ENCODE peak calls at places on chromosomes 7 and 10, in six cellular contexts. One of them, this sample, is unnamed.

GRCh38 chr10:91191581-91191919 is 28.9 kb upstream of the PCGF5 start:
- DNase-seq in epithelial cell of esophagus: no peak
- DNase-seq in choroid plexus epithelial cell: no peak
- DNase-seq in heart left ventricle: no peak
- DNase-seq in IMR-90: no peak
- DNase-seq in colonic mucosa: no peak
- DNase-seq in this sample: no peak

GRCh38 chr7:154353385-154353784 is 301.2 kb downstream of the DPP6 start:
- DNase-seq in epithelial cell of esophagus: no peak
- DNase-seq in choroid plexus epithelial cell: no peak
- DNase-seq in heart left ventricle: no peak
- DNase-seq in IMR-90: no peak
- DNase-seq in colonic mucosa: no peak
- DNase-seq in this sample: no peak

GRCh38 chr10:100155936-100156335 is 29.9 kb downstream of the ERLIN1 start:
- DNase-seq in epithelial cell of esophagus: no peak
- DNase-seq in choroid plexus epithelial cell: no peak
- DNase-seq in heart left ventricle: no peak
- DNase-seq in IMR-90: no peak
- DNase-seq in colonic mucosa: no peak
- DNase-seq in this sample: no peak

GRCh38 chr10:120221873-120222485 is 235.0 kb upstream of the PLPP4 start:
- DNase-seq in epithelial cell of esophagus: peak; percentile 69
- DNase-seq in choroid plexus epithelial cell: peak; percentile 79
- DNase-seq in heart left ventricle: no peak
- DNase-seq in IMR-90: no peak
- DNase-seq in colonic mucosa: peak; percentile 54
- DNase-seq in this sample: peak; percentile 28

GRCh38 chr7:7802531-7802930 is 84.1 kb upstream of the RPA3 start:
- DNase-seq in epithelial cell of esophagus: no peak
- DNase-seq in choroid plexus epithelial cell: no peak
- DNase-seq in heart left ventricle: no peak
- DNase-seq in IMR-90: no peak
- DNase-seq in colonic mucosa: no peak
- DNase-seq in this sample: no peak

GRCh38 chr7:71612892-71613291 is 480.9 kb downstream of the GALNT17 start:
- DNase-seq in epithelial cell of esophagus: no peak
- DNase-seq in choroid plexus epithelial cell: peak; percentile 23
- DNase-seq in heart left ventricle: no peak
- DNase-seq in IMR-90: no peak
- DNase-seq in colonic mucosa: no peak
- DNase-seq in this sample: no peak

GRCh38 chr7:79523426-79523825 is 70.0 kb upstream of the MAGI2 start:
- DNase-seq in epithelial cell of esophagus: peak; percentile 39
- DNase-seq in choroid plexus epithelial cell: peak; percentile 82
- DNase-seq in heart left ventricle: no peak
- DNase-seq in IMR-90: peak; percentile 29
- DNase-seq in colonic mucosa: no peak
- DNase-seq in this sample: peak; percentile 21

GRCh38 chr7:34070486-34071323 is 165.4 kb downstream of the BMPER start:
- DNase-seq in epithelial cell of esophagus: no peak
- DNase-seq in choroid plexus epithelial cell: peak; percentile 73
- DNase-seq in heart left ventricle: no peak
- DNase-seq in IMR-90: peak; percentile 82
- DNase-seq in colonic mucosa: no peak
- DNase-seq in this sample: peak; percentile 71

GRCh38 chr10:8075282-8076260 is 21.1 kb downstream of the GATA3 start:
- DNase-seq in epithelial cell of esophagus: no peak
- DNase-seq in choroid plexus epithelial cell: no peak
- DNase-seq in heart left ventricle: no peak
- DNase-seq in IMR-90: no peak
- DNase-seq in colonic mucosa: no peak
- DNase-seq in this sample: peak; percentile 7

GRCh38 chr7:51591223-51591622 is 274.6 kb upstream of the COBL start:
- DNase-seq in epithelial cell of esophagus: no peak
- DNase-seq in choroid plexus epithelial cell: no peak
- DNase-seq in heart left ventricle: no peak
- DNase-seq in IMR-90: no peak
- DNase-seq in colonic mucosa: no peak
- DNase-seq in this sample: no peak

GRCh38 chr10:79171504-79171903 is 102.7 kb downstream of the ZMIZ1 start:
- DNase-seq in epithelial cell of esophagus: no peak
- DNase-seq in choroid plexus epithelial cell: no peak
- DNase-seq in heart left ventricle: no peak
- DNase-seq in IMR-90: no peak
- DNase-seq in colonic mucosa: no peak
- DNase-seq in this sample: no peak

GRCh38 chr10:69733791-69734261 is 67.9 kb upstream of the COL13A1 start:
- DNase-seq in epithelial cell of esophagus: peak; percentile 58
- DNase-seq in choroid plexus epithelial cell: peak; percentile 85
- DNase-seq in heart left ventricle: no peak
- DNase-seq in IMR-90: peak; percentile 68
- DNase-seq in colonic mucosa: peak; percentile 30
- DNase-seq in this sample: peak; percentile 58

GRCh38 chr7:152640829-152641228 is 35.1 kb downstream of the XRCC2 start:
- DNase-seq in epithelial cell of esophagus: no peak
- DNase-seq in choroid plexus epithelial cell: no peak
- DNase-seq in heart left ventricle: no peak
- DNase-seq in IMR-90: no peak
- DNase-seq in colonic mucosa: no peak
- DNase-seq in this sample: no peak

GRCh38 chr7:100087055-100087750 is 1.6 kb upstream of the COPS6 start:
- DNase-seq in epithelial cell of esophagus: peak; percentile 86
- DNase-seq in choroid plexus epithelial cell: peak; percentile 86
- DNase-seq in heart left ventricle: no peak
- DNase-seq in IMR-90: peak; percentile 99
- DNase-seq in colonic mucosa: no peak
- DNase-seq in this sample: peak; percentile 98

GRCh38 chr7:33706666-33707194 is 198.6 kb upstream of the BMPER start:
- DNase-seq in epithelial cell of esophagus: no peak
- DNase-seq in choroid plexus epithelial cell: no peak
- DNase-seq in heart left ventricle: no peak
- DNase-seq in IMR-90: no peak
- DNase-seq in colonic mucosa: no peak
- DNase-seq in this sample: no peak

GRCh38 chr7:5218564-5219360 is 28.7 kb downstream of the WIPI2 start:
- DNase-seq in epithelial cell of esophagus: no peak
- DNase-seq in choroid plexus epithelial cell: no peak
- DNase-seq in heart left ventricle: no peak
- DNase-seq in IMR-90: no peak
- DNase-seq in colonic mucosa: no peak
- DNase-seq in this sample: no peak
- H3K4me3 ChIP-seq in epithelial cell of esophagus: no peak overlapping the region
- H3K4me3 ChIP-seq in choroid plexus epithelial cell: no peak overlapping the region
- H3K4me3 ChIP-seq in heart left ventricle: no peak overlapping the region
- H3K4me3 ChIP-seq in IMR-90: no peak overlapping the region
- H3K4me3 ChIP-seq in colonic mucosa: no peak overlapping the region
- H3K4me3 ChIP-seq in this sample: no peak overlapping the region

GRCh38 chr7:112505495-112505894 is 24.7 kb downstream of the LSMEM1 start:
- DNase-seq in epithelial cell of esophagus: no peak
- DNase-seq in choroid plexus epithelial cell: peak; percentile 18
- DNase-seq in heart left ventricle: no peak
- DNase-seq in IMR-90: peak; percentile 43
- DNase-seq in colonic mucosa: no peak
- DNase-seq in this sample: no peak
- TF ChIP-seq CTCF in epithelial cell of esophagus: no peak
- TF ChIP-seq CTCF in choroid plexus epithelial cell: no peak
- TF ChIP-seq CTCF in heart left ventricle: no peak
- TF ChIP-seq CTCF in IMR-90: no peak
- TF ChIP-seq CTCF in colonic mucosa: no peak
- TF ChIP-seq CTCF in this sample: no peak

GRCh38 chr7:37831214-37831613 is 17.2 kb upstream of the NME8 start:
- DNase-seq in epithelial cell of esophagus: no peak
- DNase-seq in choroid plexus epithelial cell: no peak
- DNase-seq in heart left ventricle: no peak
- DNase-seq in IMR-90: no peak
- DNase-seq in colonic mucosa: no peak
- DNase-seq in this sample: no peak

GRCh38 chr7:37832194-37832593 is 16.2 kb upstream of the NME8 start:
- DNase-seq in epithelial cell of esophagus: peak; percentile 40
- DNase-seq in choroid plexus epithelial cell: peak; percentile 9
- DNase-seq in heart left ventricle: peak; percentile 89
- DNase-seq in IMR-90: no peak
- DNase-seq in colonic mucosa: peak; percentile 64
- DNase-seq in this sample: peak; percentile 70

GRCh38 chr7:37833818-37834146 is 14.6 kb upstream of the NME8 start:
- DNase-seq in epithelial cell of esophagus: no peak
- DNase-seq in choroid plexus epithelial cell: no peak
- DNase-seq in heart left ventricle: no peak
- DNase-seq in IMR-90: no peak
- DNase-seq in colonic mucosa: no peak
- DNase-seq in this sample: no peak

DNA sequence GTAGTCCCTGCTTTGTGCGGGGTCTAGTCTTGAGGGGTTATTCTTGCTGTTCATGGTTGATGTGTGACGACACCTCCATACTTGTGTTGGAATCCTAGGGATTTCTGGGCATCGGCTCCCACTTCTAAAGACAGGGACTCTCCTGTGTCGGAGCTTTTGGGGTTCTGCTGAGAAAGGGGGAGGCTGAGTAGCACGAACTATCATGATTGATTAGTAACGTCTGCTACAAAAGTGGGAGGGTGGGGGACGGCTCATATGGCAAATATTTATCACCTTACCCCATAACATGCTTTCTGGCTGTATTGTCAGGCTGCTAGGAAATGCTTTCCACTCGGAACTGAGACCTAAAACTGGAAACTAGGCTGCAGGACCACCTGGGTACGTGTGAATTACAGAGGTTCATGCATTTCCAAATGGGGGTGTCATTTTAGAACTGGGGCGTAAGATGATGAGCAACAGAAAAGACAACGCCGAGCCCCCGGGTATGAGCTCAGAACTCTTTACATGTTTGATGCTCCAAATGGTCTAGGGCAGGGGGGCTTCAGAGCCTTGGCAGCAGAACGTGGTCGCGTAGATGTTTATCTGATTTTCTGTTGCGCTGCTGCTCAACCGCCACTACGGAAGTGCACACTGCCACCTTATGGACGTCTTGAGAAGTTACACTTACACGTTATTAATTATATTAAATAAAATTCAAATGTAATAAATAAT is 15.1 kb upstream of the NME8 start:
- DNase-seq in epithelial cell of esophagus: peak; percentile 63
- DNase-seq in choroid plexus epithelial cell: peak; percentile 66
- DNase-seq in heart left ventricle: peak; percentile 60
- DNase-seq in IMR-90: peak; percentile 35
- DNase-seq in colonic mucosa: peak; percentile 25
- DNase-seq in this sample: peak; percentile 65
- H3K4me3 ChIP-seq in epithelial cell of esophagus: no peak overlapping the region
- H3K4me3 ChIP-seq in choroid plexus epithelial cell: no peak overlapping the region
- H3K4me3 ChIP-seq in heart left ventricle: peak overlapping the region; percentile 44
- H3K4me3 ChIP-seq in IMR-90: no peak overlapping the region
- H3K4me3 ChIP-seq in colonic mucosa: no peak overlapping the region
- H3K4me3 ChIP-seq in this sample: peak overlapping the region; percentile 38

GRCh38 chr10:123026266-123026665 is 17.5 kb downstream of the ACADSB start:
- DNase-seq in epithelial cell of esophagus: no peak
- DNase-seq in choroid plexus epithelial cell: no peak
- DNase-seq in heart left ventricle: no peak
- DNase-seq in IMR-90: no peak
- DNase-seq in colonic mucosa: no peak
- DNase-seq in this sample: no peak
- TF ChIP-seq CTCF in epithelial cell of esophagus: no peak
- TF ChIP-seq CTCF in choroid plexus epithelial cell: no peak
- TF ChIP-seq CTCF in heart left ventricle: no peak
- TF ChIP-seq CTCF in IMR-90: no peak
- TF ChIP-seq CTCF in colonic mucosa: no peak
- TF ChIP-seq CTCF in this sample: no peak

DNA sequence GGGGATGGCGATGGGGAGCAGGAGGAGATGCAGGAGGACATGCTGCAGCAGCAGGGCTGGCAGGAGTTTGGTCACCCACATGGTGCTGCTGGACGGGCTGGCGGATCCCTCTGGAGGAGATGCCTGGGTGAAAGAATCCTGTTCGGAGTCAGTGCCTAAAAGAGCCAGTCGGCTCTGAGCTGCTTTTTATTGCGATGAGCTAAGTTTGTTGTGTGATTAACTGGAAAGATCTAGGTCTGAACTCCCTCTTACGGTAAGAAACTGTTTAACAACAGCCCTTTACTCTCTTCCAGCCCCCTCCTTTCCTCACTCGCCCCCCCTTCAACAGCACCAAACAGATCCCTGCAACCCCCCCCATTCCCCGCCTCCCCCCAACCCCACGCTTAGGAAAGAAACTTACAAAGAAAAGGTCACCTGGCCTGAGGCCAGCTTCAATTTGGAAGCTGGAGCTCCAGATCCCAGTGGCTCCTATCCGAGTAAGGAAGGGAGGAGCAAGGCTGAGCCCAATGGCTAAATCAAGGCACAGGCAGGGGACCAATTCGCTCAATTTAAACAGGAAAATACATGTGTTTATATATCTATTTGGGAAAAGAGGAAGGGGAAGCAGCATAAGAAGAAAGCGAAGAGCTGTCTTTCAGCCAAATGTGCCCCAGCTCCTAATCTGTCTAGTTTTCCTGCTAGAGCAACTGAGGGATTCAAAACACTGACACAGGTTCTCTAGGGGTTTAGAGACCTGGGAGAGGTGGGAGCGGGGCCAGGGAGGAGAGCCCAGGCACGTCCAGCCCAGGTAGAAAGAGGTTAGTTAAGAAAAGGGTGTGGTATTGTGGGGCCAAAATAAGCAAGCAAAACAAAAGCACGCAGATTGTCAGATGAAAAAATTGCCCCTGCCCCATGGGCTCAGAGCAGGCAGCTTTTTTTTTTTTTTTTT is at the start of gene HGF:
- DNase-seq in epithelial cell of esophagus: no peak
- DNase-seq in choroid plexus epithelial cell: peak; percentile 76
- DNase-seq in heart left ventricle: peak; percentile 55
- DNase-seq in IMR-90: peak; percentile 87
- DNase-seq in colonic mucosa: peak; percentile 32
- DNase-seq in this sample: peak; percentile 95
- H3K4me3 ChIP-seq in epithelial cell of esophagus: no peak within 1 kb of the TSS
- H3K4me3 ChIP-seq in choroid plexus epithelial cell: peak within 1 kb of the TSS; percentile 57
- H3K4me3 ChIP-seq in heart left ventricle: peak within 1 kb of the TSS; percentile 56
- H3K4me3 ChIP-seq in IMR-90: peak within 1 kb of the TSS; percentile 53
- H3K4me3 ChIP-seq in colonic mucosa: peak within 1 kb of the TSS; percentile 12
- H3K4me3 ChIP-seq in this sample: peak within 1 kb of the TSS; percentile 59

GRCh38 chr7:155540553-155540952 is 5.8 kb downstream of the CNPY1 start:
- DNase-seq in epithelial cell of esophagus: no peak
- DNase-seq in choroid plexus epithelial cell: no peak
- DNase-seq in heart left ventricle: no peak
- DNase-seq in IMR-90: no peak
- DNase-seq in colonic mucosa: no peak
- DNase-seq in this sample: no peak
- TF ChIP-seq CTCF in epithelial cell of esophagus: no peak
- TF ChIP-seq CTCF in choroid plexus epithelial cell: no peak
- TF ChIP-seq CTCF in heart left ventricle: no peak
- TF ChIP-seq CTCF in IMR-90: no peak
- TF ChIP-seq CTCF in colonic mucosa: no peak
- TF ChIP-seq CTCF in this sample: no peak

This sample was measured in cardiac fibroblast.